ENCODE peak calls at places on chromosomes 5 and 9, in seven cellular contexts. X, D, Y, O, L, K and S are unnamed samples.

GRCh38 chr9:6739218-6739617 is 18.6 kb upstream of the KDM4C start:
- DNase-seq in X (no peak), D (no peak), Y (no peak), O (no peak), L (peak; percentile 41), K (peak; percentile 25), S (peak; percentile 47)

GRCh38 chr5:1699394-1699793 is 100.2 kb downstream of the MRPL36 start:
- DNase-seq in X (no peak), D (no peak), Y (no peak), O (no peak), L (no peak), K (no peak), S (no peak)

GRCh38 chr9:107624216-107624948 is 134.8 kb upstream of the KLF4 start:
- DNase-seq in X (no peak), D (no peak), Y (no peak), O (no peak), L (no peak), K (no peak), S (no peak)

GRCh38 chr5:66307647-66308257 is 163.7 kb downstream of the SREK1 start:
- DNase-seq in X (peak; percentile 82), D (no peak), Y (no peak), O (no peak), L (peak; percentile 83), K (peak; percentile 58), S (peak; percentile 86)

GRCh38 chr5:150461231-150461630 is 11.7 kb upstream of the RPS14 start:
- DNase-seq in X (no peak), D (no peak), Y (no peak), O (no peak), L (no peak), K (no peak), S (no peak)

GRCh38 chr5:28216939-28217360 is 1178.6 kb upstream of the CDH9 start:
- DNase-seq in X (no peak), D (no peak), Y (no peak), O (no peak), L (no peak), K (no peak), S (no peak)

GRCh38 chr9:136840877-136841645 is 1.2 kb upstream of the AJM1 start:
- DNase-seq in X (peak; percentile 91), D (peak; percentile 76), Y (no peak), O (no peak), L (peak; percentile 76), K (no peak), S (peak; percentile 84)

GRCh38 chr5:1468629-1469527 is 23.6 kb upstream of the SLC6A3 start:
- DNase-seq in X (no peak), D (no peak), Y (no peak), O (peak; percentile 58), L (no peak), K (no peak), S (no peak)

GRCh38 chr5:135426102-135427082 is 20.8 kb downstream of the DCANP1 start:
- DNase-seq in X (no peak), D (no peak), Y (no peak), O (no peak), L (peak; percentile 63), K (peak; percentile 53), S (no peak)

GRCh38 chr5:65329266-65329665 is 152.5 kb downstream of the ADAMTS6 start:
- DNase-seq in X (no peak), D (no peak), Y (no peak), O (no peak), L (peak; percentile 44), K (no peak), S (no peak)

GRCh38 chr9:6418764-6419163 is 5.8 kb downstream of the UHRF2 start:
- DNase-seq in X (no peak), D (no peak), Y (no peak), O (no peak), L (no peak), K (no peak), S (no peak)

GRCh38 chr9:125387861-125388524 is 126.4 kb downstream of the GAPVD1 start:
- DNase-seq in X (no peak), D (no peak), Y (no peak), O (no peak), L (no peak), K (no peak), S (no peak)

GRCh38 chr9:110555971-110556370 is 23.6 kb downstream of the SVEP1 start:
- DNase-seq in X (no peak), D (no peak), Y (peak; percentile 12), O (no peak), L (peak; percentile 74), K (peak; percentile 42), S (no peak)

GRCh38 chr9:78239506-78239905 is 3.6 kb downstream of the CEP78 start:
- DNase-seq in X (peak; percentile 29), D (no peak), Y (no peak), O (no peak), L (peak; percentile 46), K (no peak), S (no peak)

GRCh38 chr9:110452227-110452801 is 114.7 kb upstream of the TXNDC8 start:
- DNase-seq in X (no peak), D (no peak), Y (no peak), O (no peak), L (peak; percentile 22), K (no peak), S (no peak)

GRCh38 chr9:135365013-135365768 is 114.4 kb upstream of the PPP1R26 start:
- DNase-seq in X (no peak), D (no peak), Y (no peak), O (no peak), L (no peak), K (no peak), S (no peak)

GRCh38 chr5:35230043-35230611 is at the start of gene PRLR:
- DNase-seq in X (no peak), D (no peak), Y (peak; percentile 23), O (no peak), L (peak; percentile 41), K (no peak), S (peak; percentile 11)